ENCODE peak calls at places on chromosomes 2 and 18, in four cellular contexts. R is NCI-H1105 treated with DMSO at 0.1 percent for 48 hours, J is HEK293T, X is head of caudate nucleus. I is an unnamed sample.

GRCh38 chr2:157784169-157784822 is 91.8 kb downstream of the ACVR1 start:
- DNase-seq in R (no peak), J (no peak), X (peak), I (no peak)

GRCh38 chr2:177882501-177882900 is 190.1 kb downstream of the PDE11A start:
- DNase-seq in R (no peak), J (no peak), X (no peak), I (no peak)

GRCh38 chr2:119827866-119828507 is 68.3 kb downstream of the PTPN4 start:
- DNase-seq in R (no peak), J (no peak), X (no peak), I (no peak)

GRCh38 chr2:31947871-31948270 is 62.9 kb downstream of the MEMO1 start:
- DNase-seq in R (no peak), J (no peak), X (no peak), I (no peak)

GRCh38 chr2:139159177-139159576 is 379.0 kb upstream of the NXPH2 start:
- DNase-seq in R (no peak), J (no peak), X (no peak), I (no peak)

GRCh38 chr18:25047983-25048382 is 304.0 kb downstream of the ZNF521 start:
- DNase-seq in R (no peak), J (no peak), X (no peak), I (no peak)

GRCh38 chr2:240958366-240959213 is 39.8 kb upstream of the SNED1 start:
- DNase-seq in R (no peak), J (no peak), X (no peak), I (no peak)

GRCh38 chr2:53768233-53768542 is 584 bp downstream of the CHAC2 start:
- DNase-seq in R (peak), J (no peak), X (no peak), I (no peak)

GRCh38 chr18:36662000-36662399 is 166.8 kb downstream of the TPGS2 start:
- DNase-seq in R (peak), J (no peak), X (no peak), I (no peak)

GRCh38 chr2:29879456-29879855 is 41.9 kb downstream of the ALK start:
- DNase-seq in R (no peak), J (no peak), X (no peak), I (no peak)

GRCh38 chr2:36478332-36478738 is 119.6 kb downstream of the FEZ2 start:
- DNase-seq in R (no peak), J (no peak), X (no peak), I (no peak)

GRCh38 chr2:237501892-237502513 is 15.0 kb downstream of the MLPH start:
- DNase-seq in R (no peak), J (no peak), X (no peak), I (no peak)

GRCh38 chr2:218400167-218400929 is 680 bp downstream of the CTDSP1 start:
- DNase-seq in R (no peak), J (no peak), X (no peak), I (peak)

GRCh38 chr18:49731860-49732311 is 81.4 kb downstream of the ACAA2 start:
- DNase-seq in R (no peak), J (no peak), X (no peak), I (no peak)

GRCh38 chr2:232976176-232976575 is 36.9 kb downstream of the NGEF start:
- DNase-seq in R (no peak), J (no peak), X (no peak), I (no peak)

GRCh38 chr18:78719821-78720220 is 259.8 kb upstream of the SALL3 start:
- DNase-seq in R (no peak), J (no peak), X (no peak), I (no peak)

GRCh38 chr2:84875213-84875560 is 5.7 kb downstream of the TRABD2A start:
- DNase-seq in R (no peak), J (no peak), X (no peak), I (no peak)

I was measured in globus pallidus.